ENCODE peak calls at places on chromosomes 5 and 9, in four cellular contexts. D, P, F and M are unnamed samples.

GRCh38 chr9:87040410-87041009 is 93.2 kb upstream of the GAS1 start:
- DNase-seq in D (no peak), P (no peak), F (no peak), M (no peak)

GRCh38 chr9:130931508-130932150 is 7.4 kb downstream of the FIBCD1 start:
- DNase-seq in D (no peak), P (no peak), F (no peak), M (no peak)

GRCh38 chr5:95822038-95822407 is 503 bp downstream of the GLRX start:
- DNase-seq in D (peak), P (peak), F (peak), M (no peak)

GRCh38 chr5:72034710-72035109 is 72.6 kb upstream of the MAP1B start:
- DNase-seq in D (no peak), P (no peak), F (no peak), M (no peak)

GRCh38 chr5:117454716-117455212 is 880.1 kb upstream of the SEMA6A start:
- DNase-seq in D (peak), P (peak), F (peak), M (no peak)

GRCh38 chr5:172235132-172235780 is 41.3 kb downstream of the EFCAB9 start:
- DNase-seq in D (no peak), P (peak), F (peak), M (peak)

GRCh38 chr5:112691341-112691685 is 46.4 kb upstream of the APC start:
- DNase-seq in D (no peak), P (no peak), F (peak), M (no peak)

GRCh38 chr9:129414377-129415021 is 206.4 kb downstream of the C9orf50 start:
- DNase-seq in D (peak), P (peak), F (peak), M (peak)

GRCh38 chr9:111870774-111871542 is 25.7 kb upstream of the UGCG start:
- DNase-seq in D (no peak), P (no peak), F (no peak), M (no peak)

GRCh38 chr9:120742951-120743416 is 28.7 kb upstream of the MEGF9 start:
- DNase-seq in D (no peak), P (peak), F (peak), M (no peak)

GRCh38 chr9:123349691-123350480 is 6.1 kb upstream of the CRB2 start:
- DNase-seq in D (peak), P (peak), F (peak), M (no peak)

GRCh38 chr5:124647393-124647792 is 99.0 kb downstream of the ZNF608 start:
- DNase-seq in D (no peak), P (no peak), F (no peak), M (no peak)

GRCh38 chr5:33343661-33344327 is 97.0 kb upstream of the TARS1 start:
- DNase-seq in D (no peak), P (peak), F (peak), M (peak)

GRCh38 chr5:112475747-112476435 is 56.8 kb upstream of the EPB41L4A start:
- DNase-seq in D (no peak), P (peak), F (no peak), M (no peak)

GRCh38 chr5:175778951-175779475 is 92.4 kb upstream of the CPLX2 start:
- DNase-seq in D (no peak), P (peak), F (peak), M (no peak)

GRCh38 chr9:121529237-121529987 is 29.8 kb upstream of the GGTA1 start:
- DNase-seq in D (peak), P (peak), F (peak), M (peak)

GRCh38 chr9:10259668-10260067 is 353.1 kb downstream of the PTPRD start:
- DNase-seq in D (no peak), P (no peak), F (no peak), M (no peak)

GRCh38 chr9:121620777-121621437 is 30.5 kb upstream of the DAB2IP start:
- DNase-seq in D (no peak), P (peak), F (peak), M (no peak)

GRCh38 chr5:171813813-171814212 is 28.2 kb downstream of the SMIM23 start:
- DNase-seq in D (no peak), P (no peak), F (no peak), M (no peak)

GRCh38 chr5:136075339-136075885 is 46.6 kb downstream of the TGFBI start:
- DNase-seq in D (no peak), P (no peak), F (no peak), M (no peak)

GRCh38 chr9:93669116-93669957 is 93.0 kb downstream of the PHF2 start:
- DNase-seq in D (peak), P (no peak), F (no peak), M (no peak)

GRCh38 chr5:86030753-86031152 is 587.0 kb upstream of the COX7C start:
- DNase-seq in D (no peak), P (no peak), F (no peak), M (no peak)

GRCh38 chr5:36832274-36832673 is 44.3 kb upstream of the NIPBL start:
- DNase-seq in D (no peak), P (no peak), F (no peak), M (no peak)

GRCh38 chr5:127243011-127243410 is 47.6 kb upstream of the MEGF10 start:
- DNase-seq in D (no peak), P (no peak), F (no peak), M (no peak)

GRCh38 chr9:109918359-109919163 is 138.6 kb downstream of the PALM2AKAP2 start:
- DNase-seq in D (no peak), P (no peak), F (no peak), M (no peak)

GRCh38 chr9:86965627-86966395 is 18.5 kb upstream of the GAS1 start:
- DNase-seq in D (no peak), P (peak), F (peak), M (no peak)

GRCh38 chr9:33329117-33329563 is 38.8 kb downstream of the NFX1 start:
- DNase-seq in D (no peak), P (peak), F (peak), M (peak)

GRCh38 chr9:4293293-4293931 is 6.5 kb downstream of the GLIS3 start:
- DNase-seq in D (no peak), P (peak), F (peak), M (peak)

GRCh38 chr5:150464554-150465012 is 15.0 kb upstream of the RPS14 start:
- DNase-seq in D (peak), P (peak), F (peak), M (no peak)

GRCh38 chr5:169970911-169971436 is 9.3 kb downstream of the INSYN2B start:
- DNase-seq in D (no peak), P (peak), F (peak), M (peak)

GRCh38 chr9:18451409-18451808 is 22.5 kb upstream of the ADAMTSL1 start:
- DNase-seq in D (no peak), P (peak), F (peak), M (no peak)

GRCh38 chr9:2109066-2109650 is 94.0 kb downstream of the SMARCA2 start:
- DNase-seq in D (no peak), P (no peak), F (peak), M (no peak)

GRCh38 chr5:10607023-10607665 is 43.3 kb downstream of the ANKRD33B start:
- DNase-seq in D (no peak), P (peak), F (peak), M (no peak)

GRCh38 chr5:2562036-2562435 is 189.4 kb downstream of the IRX2 start:
- DNase-seq in D (no peak), P (no peak), F (no peak), M (no peak)

GRCh38 chr5:7802855-7803254 is 48.1 kb downstream of the CFAP90 start:
- DNase-seq in D (no peak), P (peak), F (peak), M (no peak)

GRCh38 chr9:74064702-74065101 is 432.4 kb upstream of the RORB start:
- DNase-seq in D (no peak), P (no peak), F (no peak), M (no peak)

GRCh38 chr9:86187121-86187520 is 72.3 kb downstream of the C9orf153 start:
- DNase-seq in D (no peak), P (no peak), F (no peak), M (no peak)

GRCh38 chr5:180391276-180391675 is 38.1 kb upstream of the GFPT2 start:
- DNase-seq in D (no peak), P (no peak), F (no peak), M (no peak)

DNA sequence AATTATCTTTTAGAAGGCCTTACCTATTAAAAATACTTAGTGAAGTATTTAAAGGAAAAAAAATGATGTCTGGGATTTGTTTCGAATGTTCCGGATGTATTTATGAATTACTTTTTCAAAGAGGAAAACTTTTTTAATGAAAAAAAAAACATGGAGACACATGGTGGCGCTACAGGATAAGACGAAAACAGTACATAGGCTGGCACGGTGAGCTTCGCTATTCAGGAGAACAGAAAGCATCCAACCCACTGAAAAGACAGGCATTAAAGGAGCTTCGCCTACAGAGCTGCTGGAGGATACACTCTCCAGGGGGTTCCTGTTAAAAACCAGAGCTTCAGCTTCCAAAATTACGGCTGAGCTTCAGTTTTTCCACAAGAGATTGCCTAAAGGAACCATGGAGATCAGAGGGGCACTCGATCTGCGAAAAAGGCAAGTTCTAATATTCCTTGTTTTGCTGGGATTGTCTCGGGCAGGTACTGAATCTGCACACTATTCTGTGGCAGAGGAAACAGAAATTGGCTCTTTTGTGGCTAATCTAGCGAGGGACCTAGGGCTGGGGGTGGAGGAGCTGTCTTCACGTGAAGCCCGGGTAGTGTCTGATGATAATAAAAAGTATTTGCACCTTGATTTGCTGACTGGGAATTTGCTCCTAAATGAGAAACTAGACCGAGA is at the start of gene PCDHB14:
- DNase-seq in D (no peak), P (peak), F (peak), M (no peak)
- TF ChIP-seq CTCF in D (no peak), P (peak), F (peak), M (no peak)

GRCh38 chr5:158770506-158770905 is 329.2 kb downstream of the EBF1 start:
- DNase-seq in D (no peak), P (no peak), F (peak), M (no peak)
- TF ChIP-seq CTCF in D (no peak), P (peak), F (peak), M (no peak)

GRCh38 chr9:132075853-132076252 is 3.8 kb downstream of the MED27 start:
- DNase-seq in D (no peak), P (no peak), F (no peak), M (no peak)
- TF ChIP-seq CTCF in D (no peak), P (no peak), F (no peak), M (no peak)

GRCh38 chr9:137175345-137175961 is 3.6 kb upstream of the TMEM210 start:
- DNase-seq in D (no peak), P (no peak), F (no peak), M (no peak)
- TF ChIP-seq CTCF in D (no peak), P (peak), F (peak), M (no peak)

GRCh38 chr5:100706796-100707195 is 171.6 kb downstream of the FAM174A start:
- DNase-seq in D (no peak), P (peak), F (peak), M (no peak)
- TF ChIP-seq CTCF in D (no peak), P (peak), F (peak), M (no peak)

DNA sequence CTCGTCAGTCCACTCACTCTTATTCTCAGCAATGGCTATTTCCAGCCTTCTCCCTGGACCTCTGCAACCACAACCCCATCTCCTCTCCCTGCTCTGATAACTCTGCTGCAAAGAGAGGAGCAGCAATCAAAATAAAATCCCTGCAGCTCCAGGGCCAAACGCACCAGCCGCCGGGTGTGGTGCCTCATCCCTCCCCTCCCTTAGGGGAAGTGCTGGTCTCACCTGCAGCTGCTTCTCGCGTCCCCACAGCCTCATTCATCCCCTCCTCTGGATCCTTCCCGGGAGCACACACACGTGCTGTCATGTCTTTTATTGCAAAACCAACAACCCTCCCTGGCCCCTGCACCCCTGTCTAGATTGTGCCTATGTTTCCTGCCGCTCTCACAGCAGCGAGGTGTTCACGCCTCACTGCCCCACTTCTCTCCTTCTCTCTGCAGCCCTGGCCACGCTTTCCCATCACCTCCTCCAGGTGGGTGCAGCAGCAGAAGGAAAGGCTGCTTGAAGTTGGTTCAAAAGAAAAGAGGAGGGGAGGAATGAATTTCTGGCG is 77.9 kb downstream of the TENT4A start:
- DNase-seq in D (no peak), P (no peak), F (no peak), M (no peak)
- TF ChIP-seq CTCF in D (no peak), P (no peak), F (no peak), M (no peak)

GRCh38 chr5:59666709-59667108 is 226.8 kb downstream of the PDE4D start:
- DNase-seq in D (no peak), P (no peak), F (no peak), M (no peak)
- TF ChIP-seq CTCF in D (no peak), P (no peak), F (no peak), M (no peak)

DNA sequence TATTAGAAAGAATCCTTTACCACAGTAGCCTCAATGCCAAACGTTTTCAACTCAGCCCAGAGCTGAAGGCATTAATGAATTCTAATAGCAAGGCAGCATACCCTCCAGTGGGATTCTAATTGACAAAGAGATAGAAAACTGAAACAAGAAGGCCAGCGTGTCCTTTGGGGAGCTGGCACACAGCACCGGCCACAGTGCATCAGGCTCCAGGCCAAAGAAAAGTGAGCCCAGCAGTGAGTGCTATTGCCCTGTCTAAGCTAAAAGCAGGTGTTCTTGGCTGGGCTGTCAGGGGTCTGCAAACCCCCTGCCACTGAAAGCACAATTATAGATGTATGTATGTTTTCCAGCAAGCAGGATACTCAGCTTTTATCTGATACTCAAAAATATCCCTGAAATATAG is 40.4 kb downstream of the PPIC start:
- DNase-seq in D (no peak), P (no peak), F (no peak), M (no peak)
- TF ChIP-seq CTCF in D (no peak), P (no peak), F (no peak), M (no peak)